ENCODE peak calls at places on chromosomes 13 and 19, in eight cellular contexts. U is suprapubic skin, G is GM12891, P is breast epithelium, E is GM12892, W is stomach, J is SK-N-SH, T is GM23338. N is an unnamed sample.

GRCh38 chr13:60727140-60727539 is 330.1 kb downstream of the TDRD3 start:
- DNase-seq in U (no peak), G (no peak), P (no peak), E (no peak), W (no peak), J (no peak), T (no peak), N (no peak)

GRCh38 chr19:39934584-39935233 is at the start of gene FCGBP:
- DNase-seq in U (no peak), G (no peak), P (no peak), E (no peak), W (peak), J (no peak), T (no peak), N (no peak)

GRCh38 chr19:8526345-8527062 is 12.5 kb upstream of the ZNF414 start:
- DNase-seq in U (peak), G (no peak), P (peak), E (no peak), W (peak), J (peak), T (peak), N (peak)

GRCh38 chr19:49831592-49831991 is 13.5 kb downstream of the MED25 start:
- DNase-seq in U (no peak), G (no peak), P (no peak), E (no peak), W (no peak), J (no peak), T (no peak), N (no peak)

GRCh38 chr13:37173214-37173613 is 67.8 kb upstream of the CSNK1A1L start:
- DNase-seq in U (no peak), G (no peak), P (no peak), E (no peak), W (no peak), J (no peak), T (peak), N (no peak)

GRCh38 chr19:6402834-6403608 is 10.1 kb upstream of the GTF2F1 start:
- DNase-seq in U (no peak), G (no peak), P (no peak), E (no peak), W (no peak), J (no peak), T (peak), N (no peak)

GRCh38 chr13:52827839-52828238 is 20.6 kb downstream of the PCDH8 start:
- DNase-seq in U (no peak), G (no peak), P (no peak), E (no peak), W (no peak), J (peak), T (no peak), N (no peak)

GRCh38 chr19:27889156-27889555 is 1323.8 kb downstream of the UQCRFS1 start:
- DNase-seq in U (no peak), G (no peak), P (no peak), E (no peak), W (no peak), J (no peak), T (no peak), N (no peak)

GRCh38 chr19:5046339-5047039 is 77.6 kb downstream of the KDM4B start:
- DNase-seq in U (no peak), G (no peak), P (peak), E (no peak), W (peak), J (no peak), T (no peak), N (peak)

GRCh38 chr13:112877976-112878955 is 90.7 kb upstream of the MCF2L start:
- DNase-seq in U (no peak), G (no peak), P (no peak), E (no peak), W (no peak), J (no peak), T (no peak), N (peak)

GRCh38 chr13:29799041-29799440 is 51.4 kb downstream of the UBL3 start:
- DNase-seq in U (no peak), G (no peak), P (no peak), E (no peak), W (no peak), J (no peak), T (no peak), N (no peak)

GRCh38 chr13:30345426-30346100 is 38.2 kb upstream of the KATNAL1 start:
- DNase-seq in U (no peak), G (no peak), P (no peak), E (no peak), W (no peak), J (no peak), T (no peak), N (peak)

GRCh38 chr19:15282311-15282705 is 50.0 kb downstream of the BRD4 start:
- DNase-seq in U (no peak), G (no peak), P (no peak), E (no peak), W (no peak), J (no peak), T (no peak), N (peak)

GRCh38 chr19:31390721-31391120 is 41.5 kb upstream of the TSHZ3 start:
- DNase-seq in U (no peak), G (no peak), P (no peak), E (no peak), W (no peak), J (no peak), T (no peak), N (no peak)

GRCh38 chr19:11538232-11539036 is at the start of gene CNN1:
- DNase-seq in U (no peak), G (no peak), P (peak), E (no peak), W (peak), J (no peak), T (peak), N (no peak)

GRCh38 chr19:37594982-37595382 is 306 bp downstream of the ZNF540 start:
- DNase-seq in U (peak), G (peak), P (peak), E (no peak), W (peak), J (no peak), T (no peak), N (peak)

GRCh38 chr13:28540612-28541011 is 45.7 kb upstream of the FLT1 start:
- DNase-seq in U (no peak), G (no peak), P (no peak), E (no peak), W (no peak), J (no peak), T (no peak), N (no peak)

GRCh38 chr13:73248711-73249580 is 190.1 kb downstream of the KLF5 start:
- DNase-seq in U (no peak), G (no peak), P (peak), E (no peak), W (peak), J (peak), T (peak), N (no peak)

GRCh38 chr19:460877-461609 is at the start of gene SHC2:
- DNase-seq in U (no peak), G (no peak), P (no peak), E (no peak), W (peak), J (peak), T (peak), N (no peak)

GRCh38 chr19:10353793-10354391 is 14.5 kb upstream of the ICAM3 start:
- DNase-seq in U (no peak), G (no peak), P (no peak), E (peak), W (no peak), J (peak), T (peak), N (no peak)

GRCh38 chr13:48977973-48978372 is 2.3 kb downstream of the FNDC3A start:
- DNase-seq in U (no peak), G (no peak), P (no peak), E (no peak), W (no peak), J (no peak), T (no peak), N (no peak)

GRCh38 chr19:15550847-15551182 is 42.5 kb downstream of the CYP4F22 start:
- DNase-seq in U (no peak), G (no peak), P (no peak), E (no peak), W (no peak), J (no peak), T (peak), N (peak)

GRCh38 chr19:49870309-49870901 is 3.0 kb upstream of the PNKP start:
- DNase-seq in U (no peak), G (no peak), P (no peak), E (no peak), W (no peak), J (no peak), T (no peak), N (no peak)

GRCh38 chr13:33953203-33953602 is 135.3 kb downstream of the RFC3 start:
- DNase-seq in U (no peak), G (no peak), P (no peak), E (no peak), W (no peak), J (no peak), T (no peak), N (no peak)

GRCh38 chr13:95301135-95301946 is at the start of gene ABCC4:
- DNase-seq in U (no peak), G (peak), P (no peak), E (peak), W (peak), J (peak), T (peak), N (peak)

GRCh38 chr13:33119886-33120543 is 103.8 kb downstream of the KL start:
- DNase-seq in U (no peak), G (no peak), P (peak), E (no peak), W (no peak), J (peak), T (no peak), N (no peak)

GRCh38 chr13:73596382-73596781 is 537.6 kb downstream of the KLF5 start:
- DNase-seq in U (no peak), G (no peak), P (no peak), E (no peak), W (no peak), J (no peak), T (no peak), N (no peak)

GRCh38 chr13:65808061-65808460 is 1422.1 kb downstream of the PCDH9 start:
- DNase-seq in U (no peak), G (no peak), P (no peak), E (no peak), W (no peak), J (no peak), T (no peak), N (no peak)

DNA sequence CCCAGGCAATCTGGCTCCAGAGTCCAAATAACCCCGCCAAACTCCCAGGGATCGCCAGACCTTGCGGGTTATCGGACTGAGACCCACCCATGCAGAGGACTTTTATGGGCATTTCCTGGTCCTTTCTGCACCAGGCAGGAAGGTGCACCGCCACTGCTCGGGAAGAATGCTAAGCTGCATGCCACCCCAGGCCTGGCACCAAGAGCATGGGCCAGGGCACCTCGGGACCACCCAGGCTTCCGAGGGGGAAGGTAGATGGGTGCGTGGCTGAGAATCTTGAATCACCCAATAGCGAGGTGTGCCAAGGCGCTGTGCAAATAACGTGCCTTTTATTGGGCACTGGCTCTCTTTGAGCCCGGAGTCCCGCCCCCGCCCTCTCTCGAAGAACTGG is 422 bp upstream of the ZNF575 start:
- DNase-seq in U (no peak), G (no peak), P (peak), E (no peak), W (peak), J (peak), T (no peak), N (peak)
- TF ChIP-seq POLR2AphosphoS5 in U (peak), G (no peak), P (no peak), E (no peak), W (no peak), J (no peak), T (no peak), N (no peak)

DNA sequence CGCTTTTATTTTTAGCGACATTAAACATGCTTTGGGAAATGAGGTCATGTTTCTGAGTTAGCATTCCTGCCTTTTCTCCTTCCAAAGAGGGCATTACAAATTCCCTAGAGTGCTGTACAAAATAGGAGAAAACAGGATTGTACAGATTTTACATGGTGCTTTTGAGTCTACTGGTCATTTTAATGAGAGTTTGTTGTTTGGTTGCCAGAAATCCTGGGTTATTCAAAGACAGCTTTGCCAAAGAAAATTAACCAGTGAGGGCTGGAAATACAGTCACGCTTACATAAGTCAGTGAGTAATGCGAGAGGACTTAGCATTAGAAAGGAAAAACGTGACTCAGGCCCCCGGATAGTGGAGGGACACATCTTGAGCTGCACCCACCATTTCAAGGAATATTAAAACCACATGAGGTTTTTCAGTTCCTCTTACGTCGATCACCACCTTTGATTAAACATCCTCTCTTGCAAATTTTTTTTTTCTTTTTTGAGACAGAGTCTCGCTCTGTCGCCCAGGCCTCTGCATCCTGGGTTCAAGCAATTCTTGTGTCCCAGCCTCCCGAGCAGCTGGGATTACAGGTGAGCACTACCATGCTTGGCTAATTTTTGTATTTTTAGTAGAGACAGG is 55.4 kb downstream of the SACS start:
- DNase-seq in U (no peak), G (peak), P (no peak), E (peak), W (no peak), J (no peak), T (peak), N (no peak)
- TF ChIP-seq POLR2AphosphoS5 in U (no peak), G (no peak), P (no peak), E (no peak), W (peak), J (peak), T (no peak), N (no peak)

DNA sequence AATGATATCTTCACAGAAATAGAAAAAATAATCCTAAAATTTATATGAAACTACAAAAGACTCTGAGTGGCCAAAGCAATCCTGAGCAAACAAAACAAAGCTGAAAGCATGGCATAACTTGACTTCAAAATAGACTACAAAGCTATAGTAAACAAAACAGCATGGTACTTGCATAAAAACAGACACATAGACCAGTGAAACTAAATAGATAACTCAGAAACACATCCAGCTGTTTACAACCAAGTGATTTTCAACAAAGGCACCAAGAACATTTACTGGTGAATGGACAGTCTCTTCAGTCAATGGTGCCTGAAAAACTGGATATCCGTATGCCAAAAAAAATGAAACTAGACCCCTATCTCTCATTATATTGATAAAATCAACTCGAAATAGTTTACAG is 25.2 kb downstream of the SCGB2B2 start:
- DNase-seq in U (no peak), G (no peak), P (no peak), E (no peak), W (no peak), J (no peak), T (no peak), N (no peak)
- TF ChIP-seq POLR2AphosphoS5 in U (no peak), G (no peak), P (no peak), E (no peak), W (no peak), J (no peak), T (no peak), N (no peak)

GRCh38 chr19:48113190-48113917 is 2.7 kb upstream of the PLA2G4C start:
- DNase-seq in U (no peak), G (no peak), P (no peak), E (no peak), W (no peak), J (no peak), T (no peak), N (no peak)

GRCh38 chr19:48108997-48109782 is 1.4 kb downstream of the PLA2G4C start:
- DNase-seq in U (no peak), G (no peak), P (no peak), E (no peak), W (no peak), J (no peak), T (no peak), N (no peak)

GRCh38 chr19:48111280-48111679 is 663 bp upstream of the PLA2G4C start:
- DNase-seq in U (no peak), G (no peak), P (no peak), E (no peak), W (no peak), J (no peak), T (peak), N (no peak)

DNA sequence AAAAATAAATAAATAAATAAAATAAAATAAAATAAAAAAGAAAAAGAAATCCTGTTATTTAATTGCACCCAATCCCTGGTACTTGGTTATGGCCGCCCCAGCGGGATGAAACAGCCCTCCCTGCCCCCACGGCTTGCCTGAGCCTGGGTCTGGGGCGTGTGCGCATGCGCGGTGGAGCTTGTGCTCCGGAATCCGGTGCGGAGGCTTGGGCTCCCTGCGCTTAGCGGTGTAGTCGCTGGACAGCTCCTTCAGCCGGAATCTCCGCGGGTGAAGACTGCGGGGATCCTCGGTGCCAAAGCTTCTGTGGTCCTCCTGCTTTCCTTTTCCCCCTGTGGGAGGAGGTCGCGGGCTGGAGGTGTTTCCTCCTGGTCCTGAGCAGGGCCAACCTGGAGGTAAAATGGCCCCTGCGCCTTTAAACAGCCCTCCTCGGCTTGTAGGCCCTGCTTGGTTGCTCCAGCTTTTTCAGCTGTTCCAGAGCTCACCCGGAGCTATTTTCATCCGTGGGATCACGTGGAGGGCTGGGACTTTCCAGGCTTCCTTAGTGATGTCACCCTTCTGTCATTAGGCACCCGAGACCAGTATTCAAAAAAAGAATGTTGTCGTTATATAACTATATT is at the start of gene PLA2G4C:
- DNase-seq in U (peak), G (peak), P (peak), E (peak), W (peak), J (peak), T (peak), N (peak)
- TF ChIP-seq POLR2AphosphoS5 in U (peak), G (no peak), P (peak), E (peak), W (peak), J (peak), T (peak), N (peak)

DNA sequence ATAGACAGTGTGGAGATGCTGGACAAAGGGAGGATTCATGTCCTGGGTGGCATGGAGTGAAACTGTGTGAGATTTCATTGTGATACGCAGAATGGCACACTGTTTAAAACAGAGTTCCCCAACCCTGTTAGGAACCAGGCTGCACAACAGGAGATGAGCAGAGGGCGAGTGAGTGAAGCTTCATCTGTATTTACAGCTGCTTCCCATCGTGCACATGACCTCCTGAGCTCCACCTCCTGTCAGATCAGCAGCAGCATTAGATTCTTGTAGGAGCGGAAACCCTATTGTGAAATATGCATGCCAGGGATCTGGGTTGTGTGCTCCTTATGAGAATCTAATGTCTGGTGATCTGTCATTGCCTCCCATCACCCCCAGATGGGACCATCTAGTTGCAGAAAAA is 72.5 kb downstream of the RAP2A start:
- DNase-seq in U (no peak), G (no peak), P (no peak), E (no peak), W (no peak), J (no peak), T (no peak), N (no peak)
- TF ChIP-seq POLR2AphosphoS5 in U (no peak), G (no peak), P (no peak), E (no peak), W (no peak), J (no peak), T (no peak), N (no peak)

GRCh38 chr19:29687244-29687896 is 22.1 kb downstream of the PLEKHF1 start:
- DNase-seq in U (no peak), G (no peak), P (no peak), E (no peak), W (no peak), J (no peak), T (no peak), N (peak)
- TF ChIP-seq POLR2AphosphoS5 in U (no peak), G (no peak), P (no peak), E (no peak), W (no peak), J (no peak), T (no peak), N (no peak)

GRCh38 chr19:2423913-2424685 is 3.3 kb downstream of the TIMM13 start:
- DNase-seq in U (no peak), G (no peak), P (no peak), E (no peak), W (no peak), J (no peak), T (no peak), N (peak)
- TF ChIP-seq POLR2AphosphoS5 in U (no peak), G (no peak), P (no peak), E (no peak), W (no peak), J (no peak), T (no peak), N (no peak)

GRCh38 chr19:45040059-45040767 is 1.4 kb downstream of the CLASRP start:
- DNase-seq in U (no peak), G (no peak), P (no peak), E (no peak), W (no peak), J (no peak), T (no peak), N (no peak)
- TF ChIP-seq POLR2AphosphoS5 in U (no peak), G (no peak), P (no peak), E (no peak), W (no peak), J (no peak), T (no peak), N (no peak)

GRCh38 chr19:55598719-55599467 is 424 bp downstream of the FIZ1 start:
- DNase-seq in U (peak), G (peak), P (peak), E (peak), W (peak), J (peak), T (peak), N (peak)
- TF ChIP-seq POLR2AphosphoS5 in U (peak), G (no peak), P (no peak), E (no peak), W (peak), J (peak), T (peak), N (peak)